ENCODE peak calls at places on chromosomes 13 and 19, in four cellular contexts. One of them, this sample, is unnamed. For H3K4me1, the result is how much of the 10 kb centered on the place peaks cover.

GRCh38 chr13:82636119-82636518 is 1246.2 kb downstream of the SLITRK1 start:
- DNase-seq in colonic mucosa: no peak
- DNase-seq in lower lobe of right lung: no peak
- DNase-seq in prostate gland: no peak
- DNase-seq in this sample: no peak

GRCh38 chr13:51921790-51922740 is 60.3 kb downstream of the CCDC70 start:
- DNase-seq in colonic mucosa: no peak
- DNase-seq in lower lobe of right lung: no peak
- DNase-seq in prostate gland: no peak
- DNase-seq in this sample: no peak

GRCh38 chr13:42110410-42111155 is 62.1 kb downstream of the DGKH start:
- DNase-seq in colonic mucosa: peak
- DNase-seq in lower lobe of right lung: no peak
- DNase-seq in prostate gland: peak
- DNase-seq in this sample: no peak

GRCh38 chr19:47505506-47505905 is 9.4 kb downstream of the NAPA start:
- DNase-seq in colonic mucosa: no peak
- DNase-seq in lower lobe of right lung: no peak
- DNase-seq in prostate gland: no peak
- DNase-seq in this sample: no peak

GRCh38 chr13:46160474-46161066 is 21.4 kb downstream of the LCP1 start:
- DNase-seq in colonic mucosa: no peak
- DNase-seq in lower lobe of right lung: no peak
- DNase-seq in prostate gland: no peak
- DNase-seq in this sample: no peak

GRCh38 chr13:87255394-87255793 is 415.8 kb upstream of the SLITRK5 start:
- DNase-seq in colonic mucosa: no peak
- DNase-seq in lower lobe of right lung: no peak
- DNase-seq in prostate gland: no peak
- DNase-seq in this sample: no peak

GRCh38 chr19:32322541-32322940 is 22.9 kb upstream of the ZNF507 start:
- DNase-seq in colonic mucosa: no peak
- DNase-seq in lower lobe of right lung: no peak
- DNase-seq in prostate gland: no peak
- DNase-seq in this sample: no peak

GRCh38 chr19:8321760-8322637 is 703 bp downstream of the RPS28 start:
- DNase-seq in colonic mucosa: no peak
- DNase-seq in lower lobe of right lung: no peak
- DNase-seq in prostate gland: no peak
- DNase-seq in this sample: no peak

GRCh38 chr19:43524922-43525835 is 1.8 kb downstream of the ETHE1 start:
- DNase-seq in colonic mucosa: peak
- DNase-seq in lower lobe of right lung: peak
- DNase-seq in prostate gland: peak
- DNase-seq in this sample: peak

GRCh38 chr13:32080328-32080744 is 48.8 kb downstream of the FRY start:
- DNase-seq in colonic mucosa: no peak
- DNase-seq in lower lobe of right lung: no peak
- DNase-seq in prostate gland: no peak
- DNase-seq in this sample: no peak

GRCh38 chr19:5623397-5624153 is 692 bp downstream of the SAFB start:
- DNase-seq in colonic mucosa: peak
- DNase-seq in lower lobe of right lung: no peak
- DNase-seq in prostate gland: no peak
- DNase-seq in this sample: no peak

GRCh38 chr19:18122860-18123795 is 25.6 kb downstream of the MAST3 start:
- DNase-seq in colonic mucosa: no peak
- DNase-seq in lower lobe of right lung: no peak
- DNase-seq in prostate gland: no peak
- DNase-seq in this sample: no peak

GRCh38 chr19:38216785-38217746 is 7.0 kb downstream of the DPF1 start:
- DNase-seq in colonic mucosa: no peak
- DNase-seq in lower lobe of right lung: no peak
- DNase-seq in prostate gland: no peak
- DNase-seq in this sample: no peak

GRCh38 chr13:29081036-29081435 is 260.9 kb downstream of the MTUS2 start:
- DNase-seq in colonic mucosa: no peak
- DNase-seq in lower lobe of right lung: no peak
- DNase-seq in prostate gland: no peak
- DNase-seq in this sample: no peak

GRCh38 chr19:35454663-35455062 is 6.6 kb downstream of the FFAR2 start:
- DNase-seq in colonic mucosa: no peak
- DNase-seq in lower lobe of right lung: no peak
- DNase-seq in prostate gland: no peak
- DNase-seq in this sample: no peak
- H3K4me1 ChIP-seq in colonic mucosa: under half
- H3K4me1 ChIP-seq in lower lobe of right lung: under half
- H3K4me1 ChIP-seq in prostate gland: under half
- H3K4me1 ChIP-seq in this sample: under half

DNA sequence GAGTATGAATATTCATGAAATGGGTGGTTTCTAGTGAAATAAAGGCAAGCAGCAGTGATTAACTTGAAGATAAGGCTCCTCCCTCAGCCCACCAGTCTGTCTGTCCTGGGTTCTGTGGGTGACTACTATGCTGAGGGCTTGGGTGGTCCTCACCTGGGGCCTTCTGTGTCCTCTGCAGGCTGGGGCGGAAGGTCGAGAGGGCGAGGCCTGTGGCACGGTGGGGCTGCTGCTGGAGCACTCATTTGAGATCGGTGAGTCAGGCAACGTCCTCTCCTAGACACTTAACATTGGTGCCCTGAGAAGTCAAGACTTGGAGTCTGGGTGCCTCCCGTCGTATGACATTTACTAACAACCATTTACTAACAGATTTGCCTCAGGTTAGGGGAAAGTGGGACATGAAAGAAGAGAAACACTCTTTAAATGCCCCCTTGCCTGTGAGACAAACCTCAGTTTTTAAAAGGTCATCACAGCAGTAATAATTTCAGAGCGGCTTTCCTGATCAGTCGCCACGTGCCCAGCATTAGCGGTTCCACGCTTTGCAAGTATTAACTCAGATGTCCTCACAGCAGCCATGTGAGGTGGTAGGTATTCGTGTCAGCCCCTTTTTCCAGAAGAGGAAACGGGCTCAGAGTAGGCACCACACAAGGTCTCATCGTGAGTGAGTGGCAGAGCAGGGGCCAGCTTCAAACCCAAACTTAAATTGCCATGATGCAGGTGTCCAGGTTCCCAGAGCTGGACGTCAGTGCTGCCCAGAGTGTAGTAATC is 1.3 kb upstream of the GARIN5A start:
- DNase-seq in colonic mucosa: no peak
- DNase-seq in lower lobe of right lung: no peak
- DNase-seq in prostate gland: no peak
- DNase-seq in this sample: no peak
- H3K4me3 ChIP-seq in colonic mucosa: no peak
- H3K4me3 ChIP-seq in lower lobe of right lung: peak
- H3K4me3 ChIP-seq in prostate gland: no peak
- H3K4me3 ChIP-seq in this sample: peak

GRCh38 chr13:30422056-30422914 is at the start of gene UBE2L5:
- DNase-seq in colonic mucosa: peak
- DNase-seq in lower lobe of right lung: peak
- DNase-seq in prostate gland: peak
- DNase-seq in this sample: peak
- H3K4me1 ChIP-seq in colonic mucosa: under half
- H3K4me1 ChIP-seq in lower lobe of right lung: under half
- H3K4me1 ChIP-seq in prostate gland: under half
- H3K4me1 ChIP-seq in this sample: under half

GRCh38 chr13:93266681-93267080 is 40.1 kb downstream of the GPC6 start:
- DNase-seq in colonic mucosa: no peak
- DNase-seq in lower lobe of right lung: no peak
- DNase-seq in prostate gland: no peak
- DNase-seq in this sample: no peak

GRCh38 chr13:93265800-93266199 is 39.2 kb downstream of the GPC6 start:
- DNase-seq in colonic mucosa: no peak
- DNase-seq in lower lobe of right lung: no peak
- DNase-seq in prostate gland: no peak
- DNase-seq in this sample: no peak

GRCh38 chr13:93268327-93269028 is 41.9 kb downstream of the GPC6 start:
- DNase-seq in colonic mucosa: no peak
- DNase-seq in lower lobe of right lung: no peak
- DNase-seq in prostate gland: no peak
- DNase-seq in this sample: no peak

GRCh38 chr13:93270769-93271753 is 44.5 kb downstream of the GPC6 start:
- DNase-seq in colonic mucosa: no peak
- DNase-seq in lower lobe of right lung: no peak
- DNase-seq in prostate gland: no peak
- DNase-seq in this sample: no peak
- H3K4me3 ChIP-seq in colonic mucosa: no peak
- H3K4me3 ChIP-seq in lower lobe of right lung: no peak
- H3K4me3 ChIP-seq in prostate gland: no peak
- H3K4me3 ChIP-seq in this sample: no peak

DNA sequence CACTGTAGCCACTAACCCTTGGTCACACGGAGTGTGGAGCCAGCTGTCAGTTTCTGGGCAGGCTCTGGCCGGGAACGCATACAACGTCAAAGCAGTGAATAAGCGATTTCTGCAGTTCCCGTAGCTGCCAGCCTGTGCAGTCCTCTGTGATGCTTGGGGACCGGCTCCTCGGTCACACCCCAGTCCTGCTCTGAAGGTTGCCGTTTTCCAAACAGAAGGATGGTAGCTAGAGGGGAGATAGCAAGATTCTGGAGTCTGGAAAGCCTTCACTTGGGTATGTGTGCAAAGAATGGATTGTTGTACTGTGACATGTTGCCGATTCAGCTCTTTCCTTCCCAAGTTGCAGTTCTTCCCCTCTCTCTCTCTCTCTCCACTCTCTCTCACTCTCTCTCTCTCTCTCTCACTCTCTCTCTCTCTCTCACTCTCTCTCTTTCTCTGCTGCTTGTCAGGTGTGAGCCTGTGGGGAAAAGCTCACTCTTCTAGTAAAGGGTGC is 38.7 kb upstream of the C1QTNF9 start:
- DNase-seq in colonic mucosa: peak
- DNase-seq in lower lobe of right lung: peak
- DNase-seq in prostate gland: no peak
- DNase-seq in this sample: peak
- H3K4me1 ChIP-seq in colonic mucosa: under half
- H3K4me1 ChIP-seq in lower lobe of right lung: half or more
- H3K4me1 ChIP-seq in prostate gland: under half
- H3K4me1 ChIP-seq in this sample: under half

DNA sequence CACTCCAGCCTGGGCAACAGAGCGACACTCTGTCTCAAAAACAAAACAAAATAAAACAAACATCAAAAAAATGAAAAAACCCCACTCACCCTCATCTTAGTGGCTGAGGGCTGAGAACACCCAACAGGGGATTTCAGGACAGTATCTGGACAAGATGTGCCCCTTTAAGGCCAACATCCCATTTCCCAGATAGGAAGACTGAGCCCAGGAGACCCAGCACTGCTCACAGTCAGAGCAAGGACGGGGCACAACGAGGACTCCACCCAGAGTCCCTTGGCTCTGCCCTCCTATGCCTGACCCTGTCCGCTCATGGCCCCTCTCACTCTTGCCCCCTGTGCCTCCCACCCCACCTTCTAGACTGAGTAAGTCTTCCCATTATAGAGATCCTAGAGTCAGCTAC is 52.9 kb upstream of the CYP4F8 start:
- DNase-seq in colonic mucosa: no peak
- DNase-seq in lower lobe of right lung: no peak
- DNase-seq in prostate gland: no peak
- DNase-seq in this sample: no peak
- H3K4me3 ChIP-seq in colonic mucosa: no peak
- H3K4me3 ChIP-seq in lower lobe of right lung: no peak
- H3K4me3 ChIP-seq in prostate gland: no peak
- H3K4me3 ChIP-seq in this sample: no peak

GRCh38 chr13:110716235-110716505 is 2.7 kb downstream of the ING1 start:
- DNase-seq in colonic mucosa: peak
- DNase-seq in lower lobe of right lung: peak
- DNase-seq in prostate gland: peak
- DNase-seq in this sample: peak
- H3K4me1 ChIP-seq in colonic mucosa: under half
- H3K4me1 ChIP-seq in lower lobe of right lung: under half
- H3K4me1 ChIP-seq in prostate gland: under half
- H3K4me1 ChIP-seq in this sample: under half

DNA sequence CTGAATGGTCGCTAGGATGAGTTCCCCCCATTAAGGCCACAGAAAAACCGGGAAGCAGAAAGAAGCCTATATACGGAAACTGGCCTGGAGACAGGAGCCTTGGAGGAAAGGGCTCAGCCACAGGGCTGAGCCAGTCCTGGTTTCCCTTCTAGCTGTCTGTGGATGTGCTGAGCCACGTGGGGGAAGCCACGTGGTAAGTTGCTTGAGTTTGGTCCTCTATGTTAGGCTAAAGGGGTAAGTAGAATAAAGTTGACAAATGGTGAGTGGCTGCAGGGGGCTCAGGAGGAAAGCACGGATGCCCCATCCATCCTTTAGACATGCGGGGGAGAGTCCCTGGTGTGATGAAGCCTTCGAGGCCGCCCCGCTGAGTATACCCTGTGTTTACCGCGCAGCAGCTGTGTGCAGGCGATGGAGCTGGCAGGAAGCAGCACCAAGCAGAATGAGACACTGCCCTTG is 52.5 kb upstream of the LATS2 start:
- DNase-seq in colonic mucosa: no peak
- DNase-seq in lower lobe of right lung: no peak
- DNase-seq in prostate gland: no peak
- DNase-seq in this sample: no peak
- H3K4me3 ChIP-seq in colonic mucosa: no peak
- H3K4me3 ChIP-seq in lower lobe of right lung: no peak
- H3K4me3 ChIP-seq in prostate gland: no peak
- H3K4me3 ChIP-seq in this sample: no peak

DNA sequence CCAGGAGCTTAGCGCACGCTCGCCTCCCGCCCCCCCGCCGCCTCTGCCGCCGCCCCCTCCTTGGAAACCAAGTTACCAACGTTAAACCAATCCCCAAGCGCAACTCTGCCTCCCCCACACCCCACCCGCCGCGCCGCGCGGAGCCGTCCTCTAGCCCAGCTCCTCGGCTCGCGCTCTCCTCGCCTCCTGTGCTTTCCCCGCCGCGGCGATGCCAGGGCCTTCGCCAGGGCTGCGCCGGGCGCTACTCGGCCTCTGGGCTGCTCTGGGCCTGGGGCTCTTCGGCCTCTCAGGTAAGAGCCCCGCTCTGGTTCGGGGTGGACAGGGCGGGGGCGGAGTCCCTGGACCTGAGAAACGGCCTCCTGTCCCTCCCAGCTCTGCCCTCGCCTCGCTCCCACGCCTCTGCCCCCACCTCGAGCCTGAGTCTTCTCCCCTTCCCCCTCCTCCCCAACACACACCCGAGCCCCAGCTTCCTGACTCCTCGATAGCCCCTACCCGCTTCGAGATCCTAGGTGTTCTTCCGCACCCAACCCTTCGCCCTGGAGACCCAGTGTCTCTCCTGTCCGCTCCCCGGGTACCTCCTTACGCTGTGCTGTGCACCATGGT is at the start of gene ICAM5:
- DNase-seq in colonic mucosa: no peak
- DNase-seq in lower lobe of right lung: no peak
- DNase-seq in prostate gland: no peak
- DNase-seq in this sample: no peak
- H3K4me1 ChIP-seq in colonic mucosa: under half
- H3K4me1 ChIP-seq in lower lobe of right lung: half or more
- H3K4me1 ChIP-seq in prostate gland: under half
- H3K4me1 ChIP-seq in this sample: half or more